ENCODE peak calls at places on chromosomes 1 and 21, in four cellular contexts. One of them, this sample, is unnamed.

GRCh38 chr1:172824199-172824598 is 165.3 kb downstream of the FASLG start:
- DNase-seq in GM12878: no peak
- DNase-seq in H1: no peak
- DNase-seq in K562: no peak
- DNase-seq in this sample: peak; percentile 14

GRCh38 chr21:23639726-23640125 is 1967.6 kb downstream of the MRPL39 start:
- DNase-seq in GM12878: no peak
- DNase-seq in H1: no peak
- DNase-seq in K562: no peak
- DNase-seq in this sample: no peak

GRCh38 chr1:2170211-2170610 is 24.4 kb downstream of the FAAP20 start:
- DNase-seq in GM12878: no peak
- DNase-seq in H1: no peak
- DNase-seq in K562: no peak
- DNase-seq in this sample: peak; percentile 58

GRCh38 chr1:27644369-27645070 is 9.5 kb upstream of the FGR start:
- DNase-seq in GM12878: no peak
- DNase-seq in H1: no peak
- DNase-seq in K562: no peak
- DNase-seq in this sample: no peak

GRCh38 chr1:53589043-53589887 is 130.1 kb downstream of the DMRTB1 start:
- DNase-seq in GM12878: no peak
- DNase-seq in H1: no peak
- DNase-seq in K562: no peak
- DNase-seq in this sample: no peak

GRCh38 chr1:50774759-50775351 is 185.2 kb downstream of the FAF1 start:
- DNase-seq in GM12878: peak; percentile 11
- DNase-seq in H1: no peak
- DNase-seq in K562: peak; percentile 44
- DNase-seq in this sample: peak; percentile 74

GRCh38 chr1:29266912-29267311 is 30.6 kb downstream of the PTPRU start:
- DNase-seq in GM12878: no peak
- DNase-seq in H1: no peak
- DNase-seq in K562: no peak
- DNase-seq in this sample: no peak

GRCh38 chr1:39576016-39576657 is 453 bp downstream of the PABPC4 start:
- DNase-seq in GM12878: no peak
- DNase-seq in H1: no peak
- DNase-seq in K562: peak; percentile 61
- DNase-seq in this sample: no peak

GRCh38 chr21:36790616-36791015 is 91.7 kb downstream of the SIM2 start:
- DNase-seq in GM12878: no peak
- DNase-seq in H1: no peak
- DNase-seq in K562: no peak
- DNase-seq in this sample: peak; percentile 7

GRCh38 chr21:29114765-29115164 is 15.7 kb upstream of the MAP3K7CL start:
- DNase-seq in GM12878: no peak
- DNase-seq in H1: peak; percentile 27
- DNase-seq in K562: no peak
- DNase-seq in this sample: peak; percentile 92

DNA sequence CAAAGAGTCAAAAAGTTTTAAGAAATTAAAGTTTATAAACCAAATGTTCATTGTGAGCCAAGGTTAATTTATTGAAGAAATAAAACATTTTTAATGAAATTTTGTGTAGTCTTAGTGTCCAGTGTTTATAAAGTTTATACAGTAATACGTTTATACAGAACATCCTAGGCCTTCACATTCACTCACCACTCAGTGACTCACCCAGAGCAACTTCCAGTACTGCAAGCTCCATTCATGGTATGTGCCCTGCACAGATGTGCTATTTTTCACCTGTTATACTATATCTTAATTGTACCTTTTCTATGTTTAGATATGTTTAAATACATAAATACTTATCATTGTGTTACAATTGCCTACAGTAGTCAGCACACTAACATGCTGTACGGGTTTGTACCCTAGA is 33.6 kb downstream of the TYW3 start:
- DNase-seq in GM12878: no peak
- DNase-seq in H1: no peak
- DNase-seq in K562: no peak
- DNase-seq in this sample: peak; percentile 57
- TF ChIP-seq CHD1 in GM12878: no peak
- TF ChIP-seq CHD1 in H1: no peak
- TF ChIP-seq CHD1 in K562: no peak
- TF ChIP-seq CHD1 in this sample: no peak

DNA sequence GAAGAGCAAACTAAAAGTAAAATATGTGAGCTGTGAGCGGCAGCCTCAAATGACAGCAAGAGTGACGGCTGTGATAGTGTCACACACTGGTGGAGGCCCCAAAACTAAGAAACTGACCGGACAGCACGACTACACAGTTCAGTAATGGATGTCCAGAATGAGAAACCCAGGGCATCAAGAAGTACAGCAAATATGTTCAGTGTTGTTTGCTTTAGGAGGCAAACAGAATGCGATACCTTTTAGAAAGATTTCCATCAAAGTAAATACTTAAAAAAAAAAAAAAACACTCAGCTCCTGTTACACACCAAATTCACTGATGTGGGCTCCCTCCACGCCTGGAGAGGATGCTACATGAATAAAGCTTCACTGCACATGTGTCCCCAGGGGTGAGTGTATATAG is 1.1 kb upstream of the PKP1 start:
- DNase-seq in GM12878: no peak
- DNase-seq in H1: no peak
- DNase-seq in K562: no peak
- DNase-seq in this sample: no peak
- TF ChIP-seq CHD1 in GM12878: no peak
- TF ChIP-seq CHD1 in H1: no peak
- TF ChIP-seq CHD1 in K562: no peak
- TF ChIP-seq CHD1 in this sample: no peak

DNA sequence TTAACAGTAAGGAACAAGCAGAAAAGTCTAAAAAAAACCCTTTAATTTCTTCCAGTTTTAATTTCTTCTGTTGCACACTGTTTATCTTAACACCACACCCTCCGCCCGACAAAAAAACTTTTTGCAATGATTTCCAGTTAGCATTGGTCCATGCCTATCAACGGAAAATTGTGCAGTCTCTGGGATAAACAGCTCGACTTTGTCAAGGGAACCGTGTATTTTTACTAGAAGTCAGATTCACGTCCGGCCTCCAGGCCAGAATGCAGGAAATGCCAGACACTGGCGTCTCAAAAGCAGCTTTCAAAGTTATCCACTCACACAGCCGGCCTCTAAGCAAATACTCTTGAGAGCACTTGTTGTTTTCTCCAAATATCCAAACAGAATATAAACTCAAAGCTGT is 409 bp upstream of the NUP210L start:
- DNase-seq in GM12878: no peak
- DNase-seq in H1: no peak
- DNase-seq in K562: no peak
- DNase-seq in this sample: peak; percentile 72
- TF ChIP-seq CHD1 in GM12878: no peak
- TF ChIP-seq CHD1 in H1: no peak
- TF ChIP-seq CHD1 in K562: no peak
- TF ChIP-seq CHD1 in this sample: no peak

GRCh38 chr1:168506204-168506819 is 37.5 kb downstream of the XCL2 start:
- DNase-seq in GM12878: no peak
- DNase-seq in H1: no peak
- DNase-seq in K562: no peak
- DNase-seq in this sample: peak; percentile 80

GRCh38 chr1:168507271-168507670 is 36.5 kb downstream of the XCL2 start:
- DNase-seq in GM12878: no peak
- DNase-seq in H1: no peak
- DNase-seq in K562: no peak
- DNase-seq in this sample: no peak

GRCh38 chr1:168499094-168500049 is 44.4 kb downstream of the XCL2 start:
- DNase-seq in GM12878: no peak
- DNase-seq in H1: no peak
- DNase-seq in K562: no peak
- DNase-seq in this sample: peak; percentile 33

GRCh38 chr1:168507828-168508227 is 36.0 kb downstream of the XCL2 start:
- DNase-seq in GM12878: no peak
- DNase-seq in H1: no peak
- DNase-seq in K562: no peak
- DNase-seq in this sample: no peak

DNA sequence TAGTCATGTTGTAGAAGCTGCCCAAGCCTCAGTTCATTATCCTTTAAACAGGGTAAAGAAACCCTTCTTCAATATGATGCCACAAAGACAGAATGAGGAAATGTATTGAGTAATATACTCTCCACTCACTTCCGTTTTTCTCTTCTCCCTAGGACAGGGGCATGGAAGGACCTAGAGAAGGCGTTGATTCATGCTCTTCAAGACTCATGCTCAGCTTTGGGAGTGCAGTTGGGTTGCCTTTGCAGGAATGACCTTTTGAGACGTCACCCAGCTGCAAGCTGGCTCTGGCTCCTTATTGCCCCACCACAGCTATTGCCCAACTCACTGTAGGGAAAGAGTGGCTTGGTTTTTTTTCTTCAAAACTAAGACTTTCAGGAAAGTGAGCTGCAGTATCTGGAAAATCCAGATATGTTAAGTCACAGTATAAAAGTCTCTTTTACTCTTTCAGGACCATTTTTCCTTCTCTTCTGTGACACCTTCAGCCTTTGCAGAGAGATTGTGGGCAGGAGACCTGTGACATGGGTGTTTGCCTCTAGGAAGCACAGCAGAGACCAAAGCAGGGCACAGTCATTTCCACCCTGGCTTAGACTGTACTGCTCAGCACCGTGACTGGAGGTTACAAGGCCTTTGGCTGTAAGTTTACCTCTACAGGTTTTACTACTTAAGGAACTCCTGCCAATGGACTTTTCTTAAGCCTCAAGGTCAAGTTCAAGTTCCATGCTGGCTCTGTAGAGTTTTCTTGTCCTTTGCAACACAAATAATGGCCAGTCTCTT is 39.5 kb downstream of the XCL2 start:
- DNase-seq in GM12878: peak; percentile 60
- DNase-seq in H1: no peak
- DNase-seq in K562: no peak
- DNase-seq in this sample: peak; percentile 47
- TF ChIP-seq CHD1 in GM12878: no peak
- TF ChIP-seq CHD1 in H1: no peak
- TF ChIP-seq CHD1 in K562: no peak
- TF ChIP-seq CHD1 in this sample: no peak

DNA sequence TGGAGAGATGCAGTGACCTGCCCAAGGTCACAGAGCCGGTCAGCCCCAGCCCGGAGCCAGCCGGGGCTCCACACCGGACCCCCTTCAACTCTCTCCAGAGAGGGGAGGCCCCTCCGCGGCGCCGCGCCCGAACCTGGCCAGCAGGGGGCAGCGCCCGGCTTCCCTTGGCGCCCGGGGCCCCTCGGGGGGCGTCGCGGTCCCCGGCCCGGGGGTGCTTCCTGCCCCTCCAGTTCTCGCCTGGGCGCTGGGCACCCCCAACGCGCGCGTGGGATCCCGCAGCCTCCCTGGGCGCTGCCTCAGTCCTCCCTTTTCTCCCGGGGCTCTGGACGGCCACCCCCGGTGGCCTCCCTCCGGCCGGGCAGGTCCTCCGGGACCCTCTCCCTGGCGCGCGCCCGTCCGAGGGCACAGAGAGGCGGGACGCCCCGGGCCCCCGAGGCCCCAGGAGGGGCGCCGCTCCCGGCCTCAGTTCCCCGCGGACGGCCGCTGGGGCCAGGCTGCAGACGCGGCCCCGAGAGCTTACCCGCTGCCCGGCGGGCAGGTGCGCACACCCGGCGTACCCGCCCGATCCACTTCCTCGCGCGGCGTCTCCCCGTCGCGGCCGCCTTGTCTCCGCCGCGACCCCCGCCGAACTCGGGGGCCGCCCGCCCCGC is 406 bp downstream of the HTR1D start:
- DNase-seq in GM12878: no peak
- DNase-seq in H1: no peak
- DNase-seq in K562: peak; percentile 73
- DNase-seq in this sample: no peak
- TF ChIP-seq CHD1 in GM12878: no peak
- TF ChIP-seq CHD1 in H1: no peak
- TF ChIP-seq CHD1 in K562: no peak
- TF ChIP-seq CHD1 in this sample: no peak

DNA sequence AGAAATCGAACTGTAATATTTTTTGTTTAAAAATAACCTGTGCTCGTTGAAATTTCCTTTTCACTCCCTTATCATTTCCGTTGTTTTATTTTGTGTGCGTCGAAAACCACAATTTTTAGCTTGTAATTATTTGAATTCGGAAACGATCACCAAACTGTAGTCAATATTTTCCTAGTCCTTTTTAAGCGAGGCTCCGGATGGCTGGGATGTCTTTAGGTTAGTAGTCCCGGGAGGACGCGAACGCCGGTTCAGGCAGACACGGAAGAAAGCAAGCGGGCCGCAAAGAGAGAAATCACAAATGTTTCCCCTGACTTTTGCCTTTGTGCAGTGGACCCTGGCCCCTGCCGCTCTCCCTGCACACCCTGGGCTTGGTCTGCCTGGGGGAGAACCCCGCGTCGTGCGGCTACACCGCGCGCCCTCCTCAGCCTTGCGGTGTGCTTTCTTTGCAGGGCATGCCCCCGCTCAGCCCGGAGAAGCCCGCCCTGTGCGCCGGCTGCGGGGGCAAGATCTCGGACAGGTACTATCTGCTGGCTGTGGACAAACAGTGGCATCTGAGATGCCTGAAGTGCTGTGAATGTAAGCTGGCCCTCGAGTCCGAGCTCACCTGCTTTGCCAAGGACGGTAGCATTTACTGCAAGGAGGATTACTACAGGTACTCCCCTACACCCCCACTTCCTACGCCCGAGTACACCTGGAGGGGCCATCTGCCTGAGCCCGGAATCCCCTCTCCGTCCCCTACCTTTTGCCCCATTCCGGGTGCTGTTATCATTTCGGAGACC is 2.5 kb downstream of the LHX9 start:
- DNase-seq in GM12878: no peak
- DNase-seq in H1: no peak
- DNase-seq in K562: no peak
- DNase-seq in this sample: no peak
- TF ChIP-seq CHD1 in GM12878: no peak
- TF ChIP-seq CHD1 in H1: no peak
- TF ChIP-seq CHD1 in K562: no peak
- TF ChIP-seq CHD1 in this sample: no peak

GRCh38 chr1:181776044-181776443 is 285.5 kb downstream of the ZNF648 start:
- DNase-seq in GM12878: no peak
- DNase-seq in H1: no peak
- DNase-seq in K562: no peak
- DNase-seq in this sample: no peak

GRCh38 chr1:181777812-181778211 is 283.7 kb downstream of the ZNF648 start:
- DNase-seq in GM12878: no peak
- DNase-seq in H1: no peak
- DNase-seq in K562: no peak
- DNase-seq in this sample: no peak

GRCh38 chr1:181783208-181783607 is 278.3 kb downstream of the ZNF648 start:
- DNase-seq in GM12878: no peak
- DNase-seq in H1: no peak
- DNase-seq in K562: no peak
- DNase-seq in this sample: no peak

GRCh38 chr1:181779343-181779742 is 282.2 kb downstream of the ZNF648 start:
- DNase-seq in GM12878: no peak
- DNase-seq in H1: no peak
- DNase-seq in K562: no peak
- DNase-seq in this sample: no peak

GRCh38 chr1:181778630-181779285 is 282.8 kb downstream of the ZNF648 start:
- DNase-seq in GM12878: no peak
- DNase-seq in H1: no peak
- DNase-seq in K562: no peak
- DNase-seq in this sample: no peak
- TF ChIP-seq CHD1 in GM12878: no peak
- TF ChIP-seq CHD1 in H1: no peak
- TF ChIP-seq CHD1 in K562: no peak
- TF ChIP-seq CHD1 in this sample: no peak

GRCh38 chr1:213968391-213968790 is 19.4 kb upstream of the PROX1 start:
- DNase-seq in GM12878: no peak
- DNase-seq in H1: no peak
- DNase-seq in K562: no peak
- DNase-seq in this sample: no peak
- TF ChIP-seq CHD1 in GM12878: no peak
- TF ChIP-seq CHD1 in H1: no peak
- TF ChIP-seq CHD1 in K562: no peak
- TF ChIP-seq CHD1 in this sample: no peak

This sample was measured in IMR-90.